ENCODE peak calls at places on chromosomes 4 and X, in seven cellular contexts. A is RPMI8226, N is ACHN, C is lower leg skin, O is HEK293T, R is A549, F is T-helper 9 cell. P is an unnamed sample.
A peak's percentile ranks its signal among the peaks of the same experiment; 100 is the strongest.

GRCh38 chr4:138290803-138291202 is 48.7 kb upstream of the SLC7A11 start:
- DNase-seq in A (no peak), N (no peak), C (no peak), O (no peak), R (no peak), F (no peak), P (no peak)

GRCh38 chr4:41432219-41432618 is 105.7 kb upstream of the LIMCH1 start:
- DNase-seq in A (no peak), N (no peak), C (no peak), O (no peak), R (no peak), F (no peak), P (no peak)

GRCh38 chrX:11407331-11408110 is 114.3 kb downstream of the AMELX start:
- DNase-seq in A (no peak), N (no peak), C (no peak), O (no peak), R (no peak), F (no peak), P (no peak)

GRCh38 chrX:96314974-96315373 is 369.7 kb upstream of the DIAPH2 start:
- DNase-seq in A (no peak), N (peak; percentile 46), C (no peak), O (no peak), R (no peak), F (no peak), P (no peak)

GRCh38 chr4:69727924-69728323 is 32.5 kb downstream of the SULT1B1 start:
- DNase-seq in A (no peak), N (no peak), C (no peak), O (no peak), R (no peak), F (no peak), P (no peak)

GRCh38 chr4:158778712-158779111 is 9.9 kb downstream of the FNIP2 start:
- DNase-seq in A (no peak), N (no peak), C (no peak), O (no peak), R (no peak), F (no peak), P (no peak)

GRCh38 chrX:73863268-73863667 is 300.3 kb downstream of the CHIC1 start:
- DNase-seq in A (no peak), N (no peak), C (no peak), O (no peak), R (no peak), F (no peak), P (no peak)

GRCh38 chrX:110915579-110915978 is 120.0 kb upstream of the CHRDL1 start:
- DNase-seq in A (no peak), N (no peak), C (no peak), O (no peak), R (no peak), F (no peak), P (no peak)

GRCh38 chr4:184851200-184851541 is 25.4 kb upstream of the ACSL1 start:
- DNase-seq in A (peak; percentile 5), N (no peak), C (peak; percentile 33), O (no peak), R (no peak), F (no peak), P (no peak)

GRCh38 chr4:184475096-184475461 is 729 bp upstream of the IRF2 start:
- DNase-seq in A (peak; percentile 42), N (peak; percentile 28), C (peak; percentile 57), O (peak; percentile 12), R (peak; percentile 28), F (peak; percentile 23), P (no peak)

GRCh38 chr4:100348472-100348871 is 158.2 kb upstream of the DDIT4L start:
- DNase-seq in A (no peak), N (peak; percentile 13), C (no peak), O (no peak), R (peak; percentile 1), F (no peak), P (no peak)

GRCh38 chr4:88352062-88352461 is 26.6 kb upstream of the HERC6 start:
- DNase-seq in A (no peak), N (peak; percentile 28), C (no peak), O (no peak), R (no peak), F (no peak), P (no peak)

GRCh38 chr4:89482926-89483595 is 175.5 kb upstream of the GPRIN3 start:
- DNase-seq in A (no peak), N (no peak), C (no peak), O (no peak), R (no peak), F (no peak), P (no peak)

GRCh38 chrX:42948723-42949122 is 170.8 kb upstream of the PPP1R2C start:
- DNase-seq in A (no peak), N (no peak), C (no peak), O (no peak), R (no peak), F (peak; percentile 15), P (no peak)

GRCh38 chr4:131098976-131099375 is 2003.0 kb downstream of the C4orf33 start:
- DNase-seq in A (no peak), N (no peak), C (no peak), O (no peak), R (no peak), F (no peak), P (no peak)

GRCh38 chr4:47933798-47934197 is 19.4 kb upstream of the NFXL1 start:
- DNase-seq in A (peak; percentile 31), N (peak; percentile 49), C (no peak), O (peak; percentile 16), R (peak; percentile 5), F (no peak), P (peak; percentile 51)

GRCh38 chr4:83626245-83626843 is 90.4 kb downstream of the GPAT3 start:
- DNase-seq in A (no peak), N (no peak), C (no peak), O (no peak), R (no peak), F (no peak), P (peak; percentile 15)

GRCh38 chr4:35818520-35818919 is 425.8 kb downstream of the ARAP2 start:
- DNase-seq in A (no peak), N (no peak), C (no peak), O (no peak), R (no peak), F (no peak), P (no peak)

GRCh38 chrX:123884809-123885408 is 25.1 kb downstream of the XIAP start:
- DNase-seq in A (peak; percentile 68), N (peak; percentile 47), C (peak; percentile 20), O (peak; percentile 65), R (peak; percentile 36), F (no peak), P (peak; percentile 63)